ENCODE peak calls at places on chromosome 21, in five cellular contexts. C is prostate gland, V is IMR-90, Z is fibroblast of lung, B is activated B cell treated with CpG ODN at 0.5 μM for 24 hours. P is an unnamed sample.

GRCh38 chr21:36297938-36298572 is 21.9 kb upstream of the MORC3 start:
- DNase-seq in C (peak; percentile 92), V (peak; percentile 15), Z (no peak), B (peak; percentile 46), P (no peak)

GRCh38 chr21:37224861-37225260 is 42.3 kb downstream of the VPS26C start:
- DNase-seq in C (no peak), V (no peak), Z (no peak), B (no peak), P (no peak)

GRCh38 chr21:38952890-38953289 is 147.2 kb downstream of the ETS2 start:
- DNase-seq in C (no peak), V (no peak), Z (no peak), B (no peak), P (no peak)

GRCh38 chr21:14533555-14534400 is 12.3 kb downstream of the SAMSN1 start:
- DNase-seq in C (no peak), V (no peak), Z (peak; percentile 54), B (no peak), P (no peak)

GRCh38 chr21:39057121-39057520 is 126.1 kb downstream of the PSMG1 start:
- DNase-seq in C (no peak), V (no peak), Z (no peak), B (no peak), P (no peak)

GRCh38 chr21:38420140-38420539 is 78.1 kb downstream of the ERG start:
- DNase-seq in C (no peak), V (no peak), Z (no peak), B (no peak), P (no peak)

GRCh38 chr21:40178726-40179125 is 311.5 kb downstream of the PCP4 start:
- DNase-seq in C (no peak), V (no peak), Z (no peak), B (no peak), P (no peak)

GRCh38 chr21:38468989-38469388 is 29.3 kb downstream of the ERG start:
- DNase-seq in C (no peak), V (no peak), Z (no peak), B (no peak), P (no peak)

GRCh38 chr21:8993284-8993942 is 1528.0 kb upstream of the TPTE start:
- DNase-seq in C (no peak), V (no peak), Z (no peak), B (no peak), P (no peak)

GRCh38 chr21:26683996-26684395 is 110.9 kb upstream of the CYYR1 start:
- DNase-seq in C (no peak), V (no peak), Z (no peak), B (no peak), P (no peak)

GRCh38 chr21:36211660-36212512 is 55.3 kb downstream of the DOP1B start:
- DNase-seq in C (no peak), V (peak; percentile 93), Z (peak; percentile 95), B (no peak), P (no peak)

GRCh38 chr21:41064325-41064724 is 103.6 kb upstream of the BACE2 start:
- DNase-seq in C (no peak), V (no peak), Z (no peak), B (no peak), P (no peak)

GRCh38 chr21:16358784-16359183 is 629.0 kb downstream of the USP25 start:
- DNase-seq in C (no peak), V (no peak), Z (no peak), B (no peak), P (no peak)

GRCh38 chr21:22965455-22966125 is 1967.4 kb downstream of the NCAM2 start:
- DNase-seq in C (no peak), V (no peak), Z (no peak), B (no peak), P (no peak)

GRCh38 chr21:39114871-39115658 is 68.2 kb downstream of the PSMG1 start:
- DNase-seq in C (no peak), V (peak; percentile 74), Z (peak; percentile 80), B (no peak), P (no peak)

GRCh38 chr21:16418663-16419062 is 688.9 kb downstream of the USP25 start:
- DNase-seq in C (no peak), V (no peak), Z (peak; percentile 18), B (no peak), P (no peak)

GRCh38 chr21:40548134-40548533 is 298.8 kb downstream of the DSCAM start:
- DNase-seq in C (no peak), V (no peak), Z (no peak), B (no peak), P (no peak)

GRCh38 chr21:31931644-31932469 is 59.0 kb downstream of the HUNK start:
- DNase-seq in C (no peak), V (no peak), Z (no peak), B (no peak), P (no peak)
- TF ChIP-seq CTCF in C (no peak), V (no peak), Z (no peak), B (no peak), P (no peak)

GRCh38 chr21:42233067-42233981 is 14.4 kb downstream of the ABCG1 start:
- DNase-seq in C (peak; percentile 69), V (peak; percentile 20), Z (no peak), B (peak; percentile 44), P (no peak)
- TF ChIP-seq CTCF in C (no peak), V (peak; percentile 1), Z (no peak), B (no peak), P (peak; percentile 38)

GRCh38 chr21:46402421-46402820 is 56.3 kb upstream of the DIP2A start:
- DNase-seq in C (no peak), V (no peak), Z (no peak), B (no peak), P (no peak)
- TF ChIP-seq CTCF in C (no peak), V (no peak), Z (no peak), B (no peak), P (peak; percentile 8)

DNA sequence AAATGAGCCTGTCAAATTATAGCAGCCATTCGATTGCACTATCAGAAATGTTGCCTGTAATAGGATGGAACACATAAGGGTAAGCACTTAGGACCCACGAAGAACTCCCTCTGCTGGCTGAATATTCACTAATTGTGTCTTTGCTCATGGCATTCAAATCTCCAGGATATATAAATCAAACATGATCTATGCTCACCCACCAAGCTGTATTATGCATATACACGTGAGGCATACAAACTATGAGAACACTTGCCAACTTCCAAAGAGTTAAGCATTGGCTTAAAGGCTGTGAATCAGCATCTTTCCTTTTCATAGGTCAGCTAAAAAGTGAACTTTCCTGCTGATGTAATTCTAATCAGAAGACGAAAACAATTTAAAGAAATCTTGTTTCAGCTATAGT is 34.5 kb downstream of the TMPRSS15 start:
- DNase-seq in C (no peak), V (no peak), Z (peak; percentile 1), B (no peak), P (no peak)
- TF ChIP-seq CTCF in C (no peak), V (no peak), Z (no peak), B (no peak), P (peak; percentile 29)

GRCh38 chr21:31731112-31731801 is 661 bp downstream of the SCAF4 start:
- DNase-seq in C (peak; percentile 35), V (no peak), Z (peak; percentile 39), B (no peak), P (peak; percentile 41)
- TF ChIP-seq CTCF in C (no peak), V (no peak), Z (no peak), B (no peak), P (peak; percentile 49)

GRCh38 chr21:34997295-34997694 is 51.8 kb downstream of the RUNX1 start:
- DNase-seq in C (no peak), V (no peak), Z (no peak), B (no peak), P (no peak)
- TF ChIP-seq CTCF in C (no peak), V (no peak), Z (no peak), B (no peak), P (no peak)

GRCh38 chr21:42599486-42599885 is 53.9 kb upstream of the PDE9A start:
- DNase-seq in C (no peak), V (no peak), Z (no peak), B (no peak), P (no peak)
- TF ChIP-seq CTCF in C (no peak), V (no peak), Z (no peak), B (no peak), P (no peak)

DNA sequence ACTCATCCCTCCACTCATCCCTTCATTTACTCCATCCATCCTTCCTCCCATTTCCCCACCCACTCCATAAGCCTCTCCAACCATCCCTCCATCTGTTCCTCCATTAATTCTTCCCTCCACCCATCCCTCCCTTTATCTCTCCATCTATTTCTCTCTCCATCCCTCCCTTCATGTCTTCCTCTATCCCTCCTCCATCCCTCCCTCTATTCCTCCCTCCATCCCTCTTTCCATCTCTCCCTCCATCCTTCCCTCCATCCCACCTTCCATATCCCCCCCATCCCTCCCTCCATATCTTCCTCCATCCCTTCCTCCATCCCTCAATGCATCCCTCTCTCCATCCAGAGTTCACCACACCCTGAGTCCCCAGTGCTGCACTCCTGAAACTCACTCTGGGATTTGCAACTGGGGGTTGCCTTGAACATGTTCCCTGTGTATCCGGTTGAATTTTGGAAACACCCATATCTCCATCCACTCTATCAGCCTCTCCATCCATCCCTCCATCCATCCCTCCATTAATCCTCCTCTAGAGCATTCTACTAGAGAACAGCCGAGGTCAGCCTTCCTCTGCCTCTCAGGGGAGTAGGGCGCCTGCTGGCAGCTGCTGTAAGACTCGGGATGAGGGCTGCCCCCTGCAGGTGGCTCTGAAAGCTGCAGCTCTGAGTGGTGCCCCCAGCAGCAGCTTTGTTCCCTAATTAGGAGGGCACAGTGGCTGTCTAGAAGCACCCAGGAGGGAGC is 39.4 kb downstream of the ABCG1 start:
- DNase-seq in C (peak; percentile 30), V (peak; percentile 32), Z (peak; percentile 14), B (peak; percentile 73), P (peak; percentile 62)
- TF ChIP-seq CTCF in C (peak; percentile 41), V (peak; percentile 59), Z (peak; percentile 56), B (peak; percentile 78), P (peak; percentile 85)

DNA sequence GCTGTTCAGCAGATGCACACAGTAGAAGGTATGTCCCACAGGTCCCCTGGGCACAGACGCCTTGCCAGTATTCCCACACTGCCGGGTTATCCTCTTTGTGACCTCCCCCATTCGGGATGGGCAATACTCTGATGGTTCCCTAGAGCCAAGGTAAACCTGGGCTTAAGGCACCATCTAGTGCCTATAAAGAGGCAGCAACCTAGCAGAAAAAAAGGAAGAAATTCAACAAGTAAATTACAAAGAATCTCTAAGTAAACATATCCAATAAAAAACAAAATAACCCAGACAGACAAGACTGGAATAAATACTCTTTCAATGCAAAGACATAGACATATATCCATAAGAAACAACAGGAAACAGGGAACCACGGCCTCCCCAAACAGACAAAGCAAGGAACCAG is 39.4 kb downstream of the HSF2BP start:
- DNase-seq in C (no peak), V (no peak), Z (no peak), B (no peak), P (no peak)
- TF ChIP-seq CTCF in C (no peak), V (peak; percentile 27), Z (no peak), B (no peak), P (no peak)

GRCh38 chr21:45509566-45510465 is 32.4 kb downstream of the SLC19A1 start:
- DNase-seq in C (no peak), V (no peak), Z (no peak), B (no peak), P (no peak)
- TF ChIP-seq CTCF in C (no peak), V (no peak), Z (no peak), B (no peak), P (peak; percentile 28)

P was measured in progenitor cell of endocrine pancreas.